ENCODE peak calls at places on chromosome 1, in five cellular contexts. E is hepatocyte, Y is DND-41, D is fibroblast of lung, J is astrocyte. V is an unnamed sample.

GRCh38 chr1:207968521-207968944 is 57.6 kb upstream of the CD34 start:
- DNase-seq in Y (no peak), D (peak; percentile 22), E (no peak), J (no peak), V (no peak)

GRCh38 chr1:76292418-76293184 is 218.1 kb downstream of the ST6GALNAC3 start:
- DNase-seq in E (no peak), D (no peak), J (no peak), Y (no peak), V (no peak)

GRCh38 chr1:17617787-17618557 is 78.5 kb downstream of the ARHGEF10L start:
- DNase-seq in Y (no peak), D (peak; percentile 45), J (peak; percentile 36), E (no peak), V (peak; percentile 23)

GRCh38 chr1:12124693-12125421 is 41.9 kb upstream of the TNFRSF1B start:
- DNase-seq in D (peak; percentile 79), E (peak; percentile 82), Y (peak; percentile 71), J (peak; percentile 15), V (peak; percentile 83)

GRCh38 chr1:43241352-43241953 is 28.3 kb upstream of the TMEM125 start:
- DNase-seq in Y (no peak), E (peak; percentile 57), J (peak; percentile 51), D (peak; percentile 8), V (peak; percentile 84)

GRCh38 chr1:216532399-216532798 is 109.2 kb upstream of the USH2A start:
- DNase-seq in E (no peak), J (no peak), Y (no peak), D (no peak), V (no peak)

GRCh38 chr1:41917835-41918449 is 780 bp downstream of the HIVEP3 start:
- DNase-seq in E (peak; percentile 38), J (peak; percentile 25), Y (peak; percentile 61), D (peak; percentile 19), V (peak; percentile 54)

GRCh38 chr1:54843449-54843848 is 42.3 kb upstream of the TTC22 start:
- DNase-seq in D (no peak), Y (no peak), J (no peak), E (no peak), V (no peak)

GRCh38 chr1:246907472-246907871 is 24.3 kb downstream of the AHCTF1 start:
- DNase-seq in D (peak; percentile 86), J (peak; percentile 55), E (peak; percentile 63), Y (peak; percentile 43), V (peak; percentile 57)

GRCh38 chr1:94037392-94038229 is 83.3 kb downstream of the ABCA4 start:
- DNase-seq in E (no peak), D (no peak), Y (no peak), J (no peak), V (peak; percentile 76)

GRCh38 chr1:15680614-15681345 is 3.3 kb upstream of the PLEKHM2 start:
- DNase-seq in J (peak; percentile 90), E (peak; percentile 45), Y (no peak), D (peak; percentile 96), V (peak; percentile 89)

GRCh38 chr1:85137660-85138059 is 63.2 kb downstream of the SYDE2 start:
- DNase-seq in E (peak; percentile 78), D (no peak), J (no peak), Y (no peak), V (no peak)

GRCh38 chr1:56777972-56778371 is 41.2 kb downstream of the FYB2 start:
- DNase-seq in E (no peak), J (no peak), D (no peak), Y (no peak), V (no peak)

GRCh38 chr1:226809785-226810571 is 60.4 kb upstream of the PSEN2 start:
- DNase-seq in E (no peak), Y (no peak), J (peak; percentile 84), D (no peak), V (no peak)

GRCh38 chr1:13697738-13698137 is 2.2 kb upstream of the PRDM2 start:
- DNase-seq in D (no peak), E (no peak), J (no peak), Y (no peak), V (peak; percentile 7)
- TF ChIP-seq CTCF in D (peak; percentile 2), E (no peak), J (no peak), Y (no peak), V (peak; percentile 20)

GRCh38 chr1:170663011-170663410 is 920 bp upstream of the PRRX1 start:
- DNase-seq in E (no peak), J (no peak), D (peak; percentile 68), Y (no peak), V (no peak)
- H3K27ac ChIP-seq in E (peak overlapping the region; percentile 94), J (peak overlapping the region; percentile 94), D (peak overlapping the region; percentile 97), Y (no peak overlapping the region), V (no peak overlapping the region)

GRCh38 chr1:63122051-63122450 is 200.3 kb upstream of the FOXD3 start:
- DNase-seq in Y (no peak), J (no peak), D (no peak), E (no peak), V (no peak)
- H2AFZ ChIP-seq in Y (no peak overlapping the region), J (peak overlapping the region; percentile 35), D (no peak overlapping the region), E (no peak overlapping the region), V (no peak overlapping the region)

DNA sequence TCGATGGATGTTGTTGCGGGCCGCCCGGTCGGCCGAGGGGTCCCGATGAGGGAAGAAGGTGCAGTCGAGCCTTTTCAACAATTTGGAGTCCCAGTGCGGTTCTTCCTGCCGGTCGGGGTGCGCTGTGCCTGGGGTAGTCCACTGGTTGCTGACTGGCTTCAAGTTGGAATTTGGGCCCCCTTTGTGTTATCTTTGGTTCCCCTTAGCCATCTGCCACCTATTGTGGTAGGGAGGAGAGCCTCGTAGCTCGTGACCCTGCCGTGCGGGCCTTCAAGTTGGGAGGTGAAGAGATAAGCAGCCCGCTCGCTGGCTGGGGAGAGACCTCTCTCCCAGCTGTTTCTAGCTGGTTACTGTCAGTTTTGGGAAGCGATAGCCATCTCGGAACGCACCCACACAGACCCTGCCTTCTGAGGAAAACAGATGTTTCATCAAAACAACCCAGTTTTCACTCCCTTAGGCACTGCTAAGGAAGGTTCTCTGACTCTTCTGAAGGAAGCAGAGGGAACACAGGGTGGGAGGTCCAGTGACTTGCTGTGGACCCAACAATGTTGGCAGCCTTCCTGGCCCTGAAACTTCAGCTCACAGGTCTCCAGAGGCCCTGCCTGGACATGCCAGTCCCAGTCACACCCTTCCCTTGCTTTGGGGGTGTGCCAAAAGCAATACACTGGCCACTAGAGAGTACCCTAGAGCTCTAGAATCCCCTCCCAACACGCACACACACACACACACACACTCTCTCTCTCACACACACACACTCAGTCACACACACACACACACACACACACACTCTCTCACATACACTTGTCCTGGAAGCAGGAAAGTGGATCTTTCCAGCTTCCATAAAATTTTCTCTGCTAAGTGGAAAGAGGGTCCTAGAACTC is 1.0 kb downstream of the BTG2 start:
- DNase-seq in J (peak; percentile 81), Y (peak; percentile 33), E (peak; percentile 78), D (peak; percentile 93), V (peak; percentile 65)
- TF ChIP-seq CTCF in J (no peak), Y (peak; percentile 50), E (no peak), D (no peak), V (no peak)

DNA sequence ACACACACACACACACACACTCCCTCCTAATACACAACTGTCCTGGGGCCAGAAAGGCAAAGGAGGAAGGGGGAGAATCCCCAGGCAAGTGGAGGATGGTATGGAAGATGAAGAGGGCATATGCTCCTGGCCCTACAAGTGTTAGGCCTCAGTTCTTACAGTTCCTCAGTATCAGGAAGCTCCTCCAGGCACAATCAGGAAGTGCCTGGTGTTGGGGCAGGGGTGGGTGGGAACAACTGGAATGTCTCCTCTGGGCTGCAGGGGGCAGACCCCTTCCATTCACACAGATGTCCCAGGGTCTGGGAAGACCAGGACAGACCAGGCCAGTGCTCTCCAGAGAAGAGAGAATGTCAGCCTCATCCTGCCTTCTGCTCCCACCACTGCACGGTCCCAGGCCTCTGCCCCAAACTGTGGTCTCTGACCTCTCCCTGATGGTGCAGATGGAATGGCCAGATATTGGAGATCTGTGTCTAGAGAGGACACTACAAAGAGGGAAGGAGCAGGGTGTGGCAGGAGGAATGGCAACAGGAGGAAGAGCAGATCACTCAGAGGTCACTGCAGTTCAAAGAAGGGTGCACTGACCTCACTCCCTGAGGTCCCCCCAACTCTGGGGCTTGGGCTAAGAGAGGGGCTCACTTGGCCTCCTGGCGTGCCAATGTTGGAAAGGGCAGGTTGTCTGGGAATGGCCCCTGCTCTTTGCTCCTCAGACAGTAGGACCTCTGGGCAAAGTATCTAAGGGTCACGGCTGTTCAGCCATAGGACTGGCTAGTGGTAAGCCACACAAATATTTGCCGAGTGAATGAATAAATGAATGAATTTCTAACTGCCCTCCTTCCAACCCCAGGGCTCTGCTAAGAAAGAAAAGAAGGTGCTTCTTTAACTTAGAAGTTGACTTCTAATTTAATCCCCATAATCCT is 2.5 kb upstream of the DENND2D start:
- DNase-seq in E (no peak), J (no peak), D (no peak), Y (peak; percentile 41), V (no peak)
- H3K27ac ChIP-seq in E (peak overlapping the region; percentile 63), J (no peak overlapping the region), D (no peak overlapping the region), Y (peak overlapping the region; percentile 89), V (peak overlapping the region; percentile 34)

DNA sequence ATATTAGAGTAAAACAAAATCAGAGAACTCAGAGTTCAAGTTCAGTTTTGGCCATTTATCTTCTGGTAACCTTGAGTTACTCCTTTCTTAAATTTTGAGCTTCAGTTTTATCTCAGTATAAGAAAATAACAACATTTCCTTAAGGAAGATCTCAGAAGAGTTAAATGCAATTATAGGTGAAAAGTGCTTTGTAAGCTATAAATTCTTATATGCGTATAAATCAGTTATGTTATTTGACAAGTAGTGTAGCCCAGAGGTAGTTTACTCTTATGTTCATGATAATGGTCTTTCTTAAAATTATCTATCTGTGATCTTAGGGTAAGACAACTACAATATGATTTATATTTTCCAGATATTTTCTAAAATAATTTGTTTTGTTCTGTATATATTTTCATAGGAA is 89.8 kb downstream of the LHX9 start:
- DNase-seq in Y (no peak), E (no peak), D (no peak), J (no peak), V (no peak)
- H2AFZ ChIP-seq in Y (no peak overlapping the region), E (no peak overlapping the region), D (no peak overlapping the region), J (no peak overlapping the region), V (no peak overlapping the region)

GRCh38 chr1:155947292-155947691 is 5.9 kb downstream of the RXFP4 start:
- DNase-seq in D (no peak), J (no peak), E (no peak), Y (no peak), V (no peak)

GRCh38 chr1:155941845-155942507 is 538 bp downstream of the RXFP4 start:
- DNase-seq in J (no peak), E (no peak), D (no peak), Y (no peak), V (no peak)

GRCh38 chr1:155942578-155943141 is 1.2 kb downstream of the RXFP4 start:
- DNase-seq in D (no peak), E (no peak), Y (no peak), J (no peak), V (no peak)

GRCh38 chr1:155946633-155947219 is 5.3 kb downstream of the RXFP4 start:
- DNase-seq in D (no peak), E (no peak), Y (no peak), J (no peak), V (no peak)

GRCh38 chr1:155944396-155944728 is 2.9 kb downstream of the RXFP4 start:
- DNase-seq in E (no peak), J (no peak), Y (no peak), D (peak; percentile 37), V (no peak)
- TF ChIP-seq CTCF in E (no peak), J (no peak), Y (no peak), D (no peak), V (no peak)